ENCODE peak calls at places on chromosomes 2 and 18, in five cellular contexts. G is right atrium auricular region, L is sigmoid colon, W is heart left ventricle, S is MM.1S. B is an unnamed sample. For H3K9me3, the result is how much of the 10 kb centered on the place peaks cover.

GRCh38 chr2:9844036-9844483 is 786 bp downstream of the TAF1B start:
- DNase-seq in W (no peak), G (no peak), S (peak), L (no peak), B (no peak)

GRCh38 chr2:233772153-233772552 is 6.0 kb upstream of the MROH2A start:
- DNase-seq in L (no peak), W (no peak), S (no peak), G (no peak), B (no peak)

GRCh38 chr2:11355194-11356053 is 11.0 kb upstream of the ROCK2 start:
- DNase-seq in L (no peak), W (no peak), G (no peak), S (no peak), B (no peak)

GRCh38 chr2:166841152-166841551 is 47.1 kb upstream of the XIRP2 start:
- DNase-seq in W (no peak), G (no peak), S (no peak), L (no peak), B (no peak)

GRCh38 chr2:174368691-174369090 is 26.8 kb upstream of the SCRN3 start:
- DNase-seq in S (no peak), W (no peak), L (no peak), G (no peak), B (no peak)

GRCh38 chr2:14540003-14540402 is 92.5 kb upstream of the LRATD1 start:
- DNase-seq in W (no peak), G (no peak), S (no peak), L (no peak), B (no peak)

GRCh38 chr2:165070089-165070488 is 114.8 kb upstream of the SLC38A11 start:
- DNase-seq in L (no peak), G (no peak), W (no peak), S (no peak), B (no peak)

GRCh38 chr18:23540867-23541266 is 37.6 kb downstream of the RMC1 start:
- DNase-seq in G (no peak), W (no peak), L (no peak), S (peak), B (no peak)

GRCh38 chr18:50659091-50660003 is 99.5 kb downstream of the MAPK4 start:
- DNase-seq in W (no peak), L (peak), G (no peak), S (no peak), B (no peak)

GRCh38 chr18:63997041-63997440 is 27.2 kb downstream of the SERPINB8 start:
- DNase-seq in W (no peak), G (no peak), S (no peak), L (no peak), B (no peak)

GRCh38 chr18:63999871-64000270 is 30.0 kb downstream of the SERPINB8 start:
- DNase-seq in L (no peak), W (no peak), S (no peak), G (no peak), B (no peak)

GRCh38 chr18:63997606-63998005 is 27.7 kb downstream of the SERPINB8 start:
- DNase-seq in L (no peak), S (no peak), G (no peak), W (no peak), B (no peak)

GRCh38 chr18:63992751-63993150 is 22.9 kb downstream of the SERPINB8 start:
- DNase-seq in L (no peak), W (no peak), G (no peak), S (no peak), B (no peak)

GRCh38 chr18:63994783-63995399 is 25.0 kb downstream of the SERPINB8 start:
- DNase-seq in G (peak), S (peak), L (peak), W (no peak), B (no peak)
- H3K4me3 ChIP-seq in G (no peak), S (no peak), L (no peak), W (no peak), B (no peak)

GRCh38 chr2:23565814-23566213 is 180.8 kb downstream of the KLHL29 start:
- DNase-seq in W (peak), G (no peak), S (no peak), L (no peak), B (no peak)

GRCh38 chr2:23565374-23565773 is 180.4 kb downstream of the KLHL29 start:
- DNase-seq in G (no peak), W (peak), S (no peak), L (no peak), B (no peak)

GRCh38 chr2:23564618-23564967 is 179.6 kb downstream of the KLHL29 start:
- DNase-seq in G (peak), L (no peak), S (no peak), W (peak), B (no peak)

GRCh38 chr2:23567382-23567781 is 182.4 kb downstream of the KLHL29 start:
- DNase-seq in L (no peak), W (peak), G (no peak), S (no peak), B (no peak)

DNA sequence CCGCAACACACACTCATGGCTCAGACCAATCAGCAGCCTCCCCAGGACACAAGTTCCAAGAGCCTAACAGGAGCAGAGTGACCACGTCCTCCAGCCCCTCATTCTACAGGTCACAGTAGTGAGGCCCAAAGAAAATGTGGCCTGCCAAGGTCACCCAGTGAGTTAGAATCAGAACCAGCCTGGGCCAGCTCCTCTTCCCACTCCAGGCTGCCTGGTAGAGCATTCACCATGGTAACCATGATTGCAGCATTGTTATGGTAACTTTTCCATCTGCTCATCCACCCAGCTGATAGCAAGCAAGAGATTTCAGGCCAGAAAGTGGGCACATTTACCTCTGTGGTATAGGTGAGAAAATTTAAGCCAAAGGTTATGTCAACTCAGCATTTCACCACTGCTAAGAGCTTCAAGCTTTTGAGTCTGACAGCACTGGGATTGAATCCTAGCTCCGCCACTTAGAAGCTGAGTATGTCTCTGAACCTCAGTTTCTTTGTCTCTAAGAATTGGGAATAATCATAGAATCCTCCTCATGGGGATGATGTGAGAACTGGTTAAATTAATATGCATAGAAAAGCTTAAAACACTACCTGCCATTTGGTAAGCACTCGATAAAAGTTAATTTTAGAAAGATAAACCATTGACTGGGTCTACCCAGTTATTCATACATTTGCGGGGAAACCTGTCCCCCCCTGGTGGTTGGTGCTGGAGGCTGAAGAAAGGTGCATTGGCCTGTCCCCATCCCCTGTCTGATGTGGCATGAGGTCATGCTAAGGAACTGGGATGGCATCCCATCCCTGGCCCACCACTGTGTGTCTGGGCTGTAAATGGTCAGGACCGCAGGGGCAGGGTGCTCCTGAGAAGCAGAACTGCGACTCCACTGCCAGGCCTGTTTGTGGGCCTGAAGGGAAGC is 181.5 kb downstream of the KLHL29 start:
- DNase-seq in S (no peak), G (no peak), L (no peak), W (peak), B (no peak)
- TF ChIP-seq CTCF in S (no peak), G (peak), L (peak), W (peak), B (no peak)

GRCh38 chr2:6841537-6842287 is 24.0 kb downstream of the CMPK2 start:
- DNase-seq in W (no peak), L (no peak), S (no peak), G (no peak), B (no peak)

GRCh38 chr2:6845903-6846302 is 19.8 kb downstream of the CMPK2 start:
- DNase-seq in G (no peak), S (no peak), L (no peak), W (no peak), B (no peak)

GRCh38 chr2:6846967-6847695 is 18.6 kb downstream of the CMPK2 start:
- DNase-seq in S (no peak), L (no peak), G (no peak), W (no peak), B (no peak)

GRCh38 chr2:6845312-6845711 is 20.4 kb downstream of the CMPK2 start:
- DNase-seq in S (no peak), W (no peak), G (no peak), L (no peak), B (no peak)

GRCh38 chr2:6846540-6846939 is 19.2 kb downstream of the CMPK2 start:
- DNase-seq in L (no peak), W (no peak), S (no peak), G (no peak), B (no peak)
- H3K9me3 ChIP-seq in L (under half), W (half or more), S (under half), G (half or more), B (under half)

GRCh38 chr2:199309411-199309810 is 148.3 kb downstream of the SATB2 start:
- DNase-seq in W (no peak), L (no peak), G (no peak), S (no peak), B (no peak)

GRCh38 chr2:199310654-199311275 is 147.0 kb downstream of the SATB2 start:
- DNase-seq in S (no peak), W (no peak), L (no peak), G (no peak), B (no peak)

GRCh38 chr2:199308567-199308966 is 149.2 kb downstream of the SATB2 start:
- DNase-seq in W (peak), S (no peak), G (no peak), L (no peak), B (no peak)

GRCh38 chr2:199307461-199307860 is 150.3 kb downstream of the SATB2 start:
- DNase-seq in W (no peak), S (no peak), G (no peak), L (no peak), B (no peak)

GRCh38 chr2:199309973-199310372 is 147.8 kb downstream of the SATB2 start:
- DNase-seq in W (no peak), L (no peak), S (no peak), G (no peak), B (no peak)
- H3K4me3 ChIP-seq in W (no peak), L (no peak), S (no peak), G (no peak), B (no peak)

GRCh38 chr2:106882658-106883057 is 3.3 kb downstream of the ST6GAL2 start:
- DNase-seq in L (no peak), S (no peak), W (no peak), G (no peak), B (no peak)
- TF ChIP-seq CTCF in L (no peak), S (no peak), W (peak), G (no peak), B (no peak)